ENCODE peak calls at places on chromosome 9, in ten cellular contexts. D is stomach; A is PC-3; F is RWPE2; P is aorta; M is CD4-positive, alpha-beta memory T cell; C is Panc1; H is GM23338; B is heart left ventricle; E is CD8-positive, alpha-beta T cell. S is an unnamed sample.

GRCh38 chr9:111728143-111728542 is 66.6 kb downstream of the SHOC1 start:
- DNase-seq in A (peak), P (no peak), D (no peak), F (no peak), C (no peak), H (no peak), B (no peak), M (no peak), E (no peak), S (no peak)

GRCh38 chr9:16352232-16352631 is 518.2 kb downstream of the BNC2 start:
- DNase-seq in E (no peak), A (no peak), B (no peak), F (no peak), C (no peak), H (no peak), D (no peak), P (no peak), M (no peak), S (no peak)

GRCh38 chr9:126326228-126327015 is at the start of gene MVB12B:
- DNase-seq in F (no peak), P (peak), D (peak), H (peak), M (peak), C (no peak), A (peak), B (peak), E (peak), S (no peak)

GRCh38 chr9:38395653-38396370 is 3.3 kb downstream of the ALDH1B1 start:
- DNase-seq in H (no peak), C (no peak), E (no peak), P (peak), A (no peak), F (no peak), D (no peak), B (no peak), M (no peak), S (no peak)

GRCh38 chr9:130118841-130119520 is 53.2 kb upstream of the NCS1 start:
- DNase-seq in C (no peak), B (no peak), A (no peak), M (no peak), D (no peak), P (no peak), E (no peak), F (no peak), H (peak), S (no peak)

GRCh38 chr9:105053209-105053652 is 125.3 kb upstream of the ABCA1 start:
- DNase-seq in P (no peak), E (no peak), A (peak), D (no peak), M (no peak), C (no peak), H (no peak), B (peak), F (peak), S (no peak)

GRCh38 chr9:83934569-83935275 is 13.5 kb upstream of the KIF27 start:
- DNase-seq in E (no peak), M (no peak), D (no peak), H (no peak), F (no peak), B (no peak), C (no peak), P (no peak), A (peak), S (no peak)

GRCh38 chr9:74887041-74887980 is at the start of gene TRPM6:
- DNase-seq in M (peak), B (peak), A (peak), F (peak), C (no peak), P (peak), H (peak), D (peak), E (no peak), S (no peak)

GRCh38 chr9:105064248-105065118 is 136.5 kb upstream of the ABCA1 start:
- DNase-seq in A (peak), D (peak), F (peak), E (no peak), B (peak), C (peak), H (peak), M (no peak), P (peak), S (peak)

GRCh38 chr9:2809692-2810423 is 34.0 kb downstream of the PUM3 start:
- DNase-seq in H (peak), D (no peak), E (no peak), C (no peak), B (no peak), F (no peak), A (peak), P (no peak), M (no peak), S (no peak)

GRCh38 chr9:105656131-105656921 is 5.9 kb upstream of the TAL2 start:
- DNase-seq in P (peak), D (peak), A (no peak), B (peak), F (no peak), E (no peak), H (peak), C (no peak), M (no peak), S (no peak)

GRCh38 chr9:84702469-84702868 is 32.9 kb downstream of the NTRK2 start:
- DNase-seq in C (no peak), H (no peak), A (no peak), M (no peak), P (no peak), F (no peak), E (no peak), D (no peak), B (no peak), S (no peak)

GRCh38 chr9:128244443-128245226 is 31.2 kb downstream of the GOLGA2 start:
- DNase-seq in M (no peak), E (no peak), B (peak), C (no peak), D (peak), H (peak), A (no peak), P (peak), F (peak), S (no peak)

GRCh38 chr9:109248133-109248581 is 72.7 kb downstream of the EPB41L4B start:
- DNase-seq in B (no peak), P (no peak), E (no peak), A (no peak), F (no peak), M (no peak), C (no peak), H (no peak), D (no peak), S (no peak)

GRCh38 chr9:87567988-87568800 is 70.5 kb downstream of the DAPK1 start:
- DNase-seq in H (no peak), M (no peak), D (no peak), E (no peak), C (no peak), B (no peak), F (no peak), A (no peak), P (no peak), S (no peak)

GRCh38 chr9:87567047-87567446 is 69.4 kb downstream of the DAPK1 start:
- DNase-seq in B (no peak), A (no peak), E (no peak), M (no peak), P (no peak), C (no peak), D (peak), H (no peak), F (no peak), S (no peak)

GRCh38 chr9:87570000-87570834 is 72.5 kb downstream of the DAPK1 start:
- DNase-seq in E (no peak), M (no peak), H (no peak), C (no peak), A (no peak), B (no peak), F (no peak), P (no peak), D (no peak), S (no peak)

GRCh38 chr9:87569008-87569908 is 71.6 kb downstream of the DAPK1 start:
- DNase-seq in F (no peak), A (no peak), E (no peak), B (no peak), C (no peak), P (no peak), H (peak), M (no peak), D (no peak), S (no peak)

GRCh38 chr9:87567566-87567965 is 69.9 kb downstream of the DAPK1 start:
- DNase-seq in A (no peak), M (no peak), P (peak), E (no peak), B (no peak), D (no peak), F (no peak), H (peak), C (no peak), S (no peak)
- H3K27ac ChIP-seq in A (no peak), M (no peak), P (no peak), E (no peak), B (no peak), D (peak), F (no peak), H (no peak), C (no peak), S (peak)

DNA sequence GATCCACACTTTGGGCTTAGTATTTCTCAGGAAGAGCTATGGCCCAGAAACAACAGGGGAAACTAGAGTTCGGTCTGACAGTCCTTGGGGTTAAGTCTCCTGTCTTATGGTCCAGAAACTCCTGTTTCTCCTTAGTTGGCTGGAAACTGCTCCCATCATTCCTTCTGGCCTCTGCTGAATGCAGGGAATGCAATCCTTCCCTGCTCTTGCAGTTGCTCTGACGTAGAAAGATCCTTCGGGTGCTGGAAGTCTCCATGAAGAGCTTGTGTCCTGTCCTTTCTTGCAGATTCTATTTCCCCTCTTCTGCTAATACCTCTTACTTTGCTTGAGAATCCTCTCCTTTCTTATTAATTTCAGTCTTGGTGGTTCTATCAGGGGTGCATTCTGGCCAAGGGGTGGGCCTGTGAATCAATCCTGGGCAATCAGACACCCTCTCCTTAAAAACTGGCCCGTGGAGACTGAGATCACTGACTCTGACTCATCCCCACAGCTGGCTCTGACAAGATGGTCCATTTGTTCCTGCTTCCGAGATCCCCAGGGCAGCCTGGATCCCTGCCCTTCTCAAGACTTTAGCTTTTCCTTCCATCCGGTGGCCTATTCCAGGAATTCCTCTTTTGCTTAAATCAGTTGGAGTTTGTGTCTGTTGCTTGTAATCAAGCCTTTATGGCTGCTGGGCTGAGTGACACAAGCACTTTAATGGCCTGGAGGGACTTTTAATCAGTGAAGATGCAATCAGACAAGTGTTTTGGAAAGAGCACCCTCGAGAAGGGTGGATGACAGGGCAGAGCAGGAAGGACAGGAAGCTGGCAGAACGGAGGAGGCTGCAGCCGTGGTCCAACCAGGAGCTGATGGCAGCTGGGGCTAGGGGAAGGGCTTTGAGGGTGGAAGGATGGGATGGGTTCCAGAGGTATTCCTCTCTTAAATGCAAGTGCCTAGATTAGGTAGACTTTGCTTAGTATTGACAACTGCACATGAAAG is 23.7 kb downstream of the PTGS1 start:
- DNase-seq in A (peak), F (no peak), D (no peak), E (no peak), H (no peak), C (no peak), P (no peak), M (no peak), B (no peak), S (no peak)
- H3K27ac ChIP-seq in A (no peak), F (peak), D (peak), E (no peak), H (no peak), C (no peak), P (no peak), M (no peak), B (peak), S (no peak)

DNA sequence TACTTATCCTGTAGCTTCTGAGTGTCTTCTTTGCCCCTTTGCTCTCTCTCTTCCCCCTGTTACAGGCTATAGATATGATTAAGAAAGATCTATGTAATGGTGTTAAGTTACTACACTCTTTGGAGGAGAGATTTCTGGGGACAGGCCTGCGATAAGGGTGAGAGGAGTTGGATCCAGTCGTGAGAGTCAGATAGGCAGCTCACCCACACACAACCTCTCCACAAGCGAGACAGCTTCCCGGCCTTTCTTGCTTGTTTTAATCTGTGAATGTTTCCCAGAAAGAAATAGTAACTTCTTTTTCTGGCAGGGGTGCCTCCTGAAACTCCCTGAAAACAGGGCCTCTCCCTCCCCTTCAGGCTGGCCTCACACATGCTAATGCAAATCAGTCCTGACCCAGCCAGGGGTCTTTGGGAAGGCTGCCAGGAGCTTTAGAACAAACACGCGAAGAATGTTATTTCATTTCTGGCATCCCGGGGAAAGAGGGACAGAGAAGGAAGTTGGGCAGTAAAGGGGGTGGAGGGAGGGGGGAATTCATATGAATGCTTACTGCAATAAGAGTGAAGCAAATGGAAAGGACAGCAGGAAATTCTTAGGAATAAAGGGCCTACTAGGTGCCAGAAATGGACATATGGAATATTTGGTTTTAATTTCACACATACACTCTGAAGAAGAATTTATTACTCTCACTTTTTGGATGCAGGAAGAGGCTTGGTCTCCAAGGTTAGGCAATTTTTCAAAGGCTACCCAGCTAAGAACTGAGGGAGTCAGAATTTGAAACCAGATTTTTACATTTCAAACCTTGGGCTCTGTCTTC is 215.8 kb upstream of the TRIM32 start:
- DNase-seq in P (no peak), A (no peak), D (no peak), E (no peak), B (no peak), C (no peak), F (no peak), M (no peak), H (peak), S (no peak)
- H3K27ac ChIP-seq in P (peak), A (no peak), D (peak), E (no peak), B (no peak), C (no peak), F (no peak), M (no peak), H (peak), S (no peak)

DNA sequence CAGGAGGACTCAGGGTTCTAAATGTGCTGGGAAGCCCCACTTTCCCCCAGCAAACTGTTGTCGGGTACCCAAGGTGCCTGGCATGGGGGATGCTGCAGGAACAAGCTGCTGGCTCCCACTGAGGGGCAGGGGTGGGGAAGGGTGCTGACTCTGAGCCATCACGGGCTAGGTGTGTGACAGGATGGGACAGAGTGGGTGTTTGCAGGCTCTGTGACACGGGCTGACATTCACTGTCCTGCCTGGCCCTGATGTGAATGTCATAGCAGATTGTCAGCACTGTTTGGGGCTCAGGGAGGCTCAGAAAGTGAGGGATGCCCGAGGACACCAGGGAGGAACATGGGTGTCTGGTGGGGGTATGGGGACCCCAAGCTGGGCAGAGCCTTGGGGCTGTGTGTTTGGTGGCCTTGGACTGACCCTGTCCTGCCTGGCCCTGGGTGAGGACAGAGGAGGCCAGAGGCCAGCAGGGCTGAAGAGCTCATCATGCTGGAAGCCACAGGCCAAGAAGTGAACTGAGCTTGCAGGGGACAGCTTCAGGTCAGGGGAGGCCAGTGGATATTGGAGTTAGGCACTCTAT is 20.6 kb downstream of the WNK2 start:
- DNase-seq in B (peak), H (no peak), M (no peak), A (no peak), C (no peak), D (no peak), P (peak), F (peak), E (no peak), S (no peak)
- H3K27ac ChIP-seq in B (peak), H (no peak), M (no peak), A (no peak), C (no peak), D (peak), P (no peak), F (no peak), E (no peak), S (peak)

DNA sequence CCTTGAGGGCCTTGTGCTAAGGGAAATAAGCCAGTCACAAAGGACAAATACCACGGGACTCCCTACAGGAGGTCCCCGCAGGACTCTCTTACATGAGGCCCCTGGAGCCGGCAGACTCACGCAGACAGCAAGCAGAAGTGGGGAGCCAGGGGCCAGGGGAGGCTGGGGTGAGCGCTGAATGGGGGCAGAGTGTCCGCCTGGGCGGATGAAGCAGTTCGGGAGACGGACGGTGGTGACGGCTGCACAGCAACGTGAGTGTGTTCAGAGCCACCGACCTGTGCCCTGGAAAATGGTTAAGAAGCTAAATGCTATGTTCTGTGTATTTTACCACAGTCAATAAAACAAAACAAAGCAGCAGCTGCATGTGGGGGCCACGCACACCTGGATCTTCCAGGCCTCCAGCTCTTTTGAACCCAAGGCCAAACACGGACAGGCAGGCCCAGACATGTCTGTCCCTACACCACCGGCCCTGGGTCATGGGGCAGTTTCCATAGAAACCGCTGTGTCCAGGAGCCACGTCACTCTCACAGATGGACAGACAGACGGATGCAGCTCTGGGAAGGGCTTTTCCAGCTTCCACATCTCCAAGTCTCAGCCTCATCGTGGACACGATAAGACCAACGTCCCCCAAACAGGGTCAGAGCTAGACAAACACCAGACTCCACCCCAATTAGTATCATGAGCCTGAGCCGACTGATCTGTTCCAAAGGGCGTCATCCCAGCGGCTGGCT is 103.9 kb downstream of the VAV2 start:
- DNase-seq in B (no peak), D (no peak), F (no peak), A (no peak), P (no peak), E (no peak), M (no peak), H (no peak), C (no peak), S (no peak)
- H3K27ac ChIP-seq in B (no peak), D (no peak), F (peak), A (no peak), P (no peak), E (no peak), M (no peak), H (peak), C (no peak), S (peak)

GRCh38 chr9:133702798-133703570 is 35.2 kb downstream of the SARDH start:
- DNase-seq in P (peak), E (peak), B (peak), F (no peak), C (no peak), D (no peak), A (no peak), H (peak), M (no peak), S (no peak)
- H3K27ac ChIP-seq in P (no peak), E (peak), B (no peak), F (no peak), C (no peak), D (peak), A (no peak), H (no peak), M (peak), S (no peak)

GRCh38 chr9:89351584-89351983 is 33.3 kb downstream of the SECISBP2 start:
- DNase-seq in D (no peak), H (no peak), P (no peak), F (no peak), M (no peak), A (no peak), B (no peak), C (no peak), E (no peak), S (no peak)
- H3K27ac ChIP-seq in D (no peak), H (no peak), P (no peak), F (no peak), M (peak), A (no peak), B (no peak), C (no peak), E (no peak), S (no peak)

GRCh38 chr9:113828211-113828610 is 47.9 kb upstream of the ZNF618 start:
- DNase-seq in A (no peak), E (no peak), P (no peak), B (no peak), D (no peak), M (no peak), C (no peak), F (no peak), H (no peak), S (no peak)
- H3K27ac ChIP-seq in A (no peak), E (no peak), P (no peak), B (no peak), D (no peak), M (no peak), C (no peak), F (no peak), H (no peak), S (no peak)

DNA sequence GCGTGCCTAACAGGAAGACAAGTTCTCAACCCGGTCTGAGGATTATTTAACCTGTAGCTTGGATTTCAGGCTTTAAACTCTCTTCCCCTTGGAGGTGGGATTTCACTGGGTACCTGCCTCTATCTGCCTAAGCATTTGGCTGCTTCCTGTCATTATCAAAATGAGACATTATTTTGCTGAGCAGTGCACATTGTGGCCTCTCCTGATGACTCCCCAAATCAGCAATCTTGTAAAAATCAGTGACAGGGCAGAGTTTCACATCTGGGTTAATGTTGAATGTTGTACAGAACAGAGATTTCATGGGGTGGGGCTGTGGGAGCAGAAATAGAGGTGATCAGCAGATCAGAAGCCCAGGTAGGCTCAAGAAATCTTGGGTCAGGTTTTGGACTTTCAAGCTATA is 605.9 kb downstream of the ELAVL2 start:
- DNase-seq in E (no peak), M (no peak), P (no peak), A (no peak), F (no peak), C (no peak), B (no peak), H (no peak), D (no peak), S (no peak)
- H3K27ac ChIP-seq in E (no peak), M (no peak), P (no peak), A (no peak), F (no peak), C (no peak), B (no peak), H (no peak), D (no peak), S (no peak)

S was measured in caudate nucleus.